ENCODE peak calls at places on chromosomes 2 and 18, in six cellular contexts. R is kidney tubule cell, D is RWPE1, T is SIG-M5, C is HFFc6, Z is astrocyte of the spinal cord. J is an unnamed sample.

GRCh38 chr18:9987355-9987754 is 73.5 kb downstream of the VAPA start:
- DNase-seq in C (no peak), R (no peak), D (no peak), Z (no peak), T (no peak), J (no peak)

GRCh38 chr2:153828335-153828734 is 43.4 kb upstream of the GALNT13 start:
- DNase-seq in D (no peak), Z (no peak), C (no peak), T (no peak), R (no peak), J (no peak)

GRCh38 chr2:239523944-239524310 is 123.1 kb upstream of the HDAC4 start:
- DNase-seq in R (no peak), D (no peak), T (peak), C (no peak), Z (no peak), J (peak)

GRCh38 chr18:55546873-55547704 is 40.9 kb downstream of the TCF4 start:
- DNase-seq in C (peak), R (peak), T (no peak), D (no peak), Z (peak), J (no peak)

GRCh38 chr18:46343940-46344372 is 239.8 kb downstream of the HAUS1 start:
- DNase-seq in Z (no peak), R (peak), T (no peak), C (no peak), D (peak), J (peak)

GRCh38 chr2:134739879-134740301 is 21.1 kb upstream of the TMEM163 start:
- DNase-seq in R (peak), C (peak), Z (no peak), T (peak), D (no peak), J (no peak)

GRCh38 chr2:196558506-196558905 is 81.0 kb upstream of the CCDC150 start:
- DNase-seq in T (no peak), Z (no peak), D (no peak), R (no peak), C (no peak), J (no peak)

GRCh38 chr2:10584242-10584753 is 105.5 kb downstream of the NOL10 start:
- DNase-seq in Z (no peak), T (no peak), D (no peak), C (peak), R (no peak), J (no peak)

GRCh38 chr18:23738575-23738974 is 49.3 kb downstream of the LAMA3 start:
- DNase-seq in D (no peak), Z (no peak), R (no peak), T (no peak), C (no peak), J (no peak)

GRCh38 chr2:75074708-75075107 is 116.3 kb downstream of the POLE4 start:
- DNase-seq in R (no peak), Z (no peak), D (no peak), C (no peak), T (no peak), J (no peak)

GRCh38 chr18:74116628-74117554 is 30.7 kb downstream of the FBXO15 start:
- DNase-seq in D (peak), T (no peak), R (peak), Z (peak), C (peak), J (no peak)

GRCh38 chr2:9939587-9940485 is 11.7 kb upstream of the GRHL1 start:
- DNase-seq in R (no peak), C (no peak), T (no peak), D (no peak), Z (peak), J (no peak)

GRCh38 chr2:100643459-100643858 is 80.7 kb downstream of the PDCL3 start:
- DNase-seq in Z (no peak), R (no peak), T (no peak), C (no peak), D (no peak), J (no peak)

GRCh38 chr2:30464544-30465170 is 17.6 kb downstream of the LCLAT1 start:
- DNase-seq in T (no peak), R (no peak), C (no peak), D (no peak), Z (no peak), J (no peak)

GRCh38 chr2:49045083-49045482 is 109.2 kb downstream of the FSHR start:
- DNase-seq in Z (no peak), T (no peak), D (no peak), C (no peak), R (no peak), J (no peak)

GRCh38 chr2:161115605-161116097 is 44.6 kb upstream of the TANK start:
- DNase-seq in R (no peak), Z (no peak), T (no peak), D (no peak), C (no peak), J (no peak)

GRCh38 chr2:121707344-121707919 is 29.2 kb downstream of the NIFK start:
- DNase-seq in R (peak), Z (no peak), D (no peak), T (no peak), C (no peak), J (peak)

J was measured in HL-60.